ENCODE peak calls at places on chromosomes 7 and 10, in eight cellular contexts. U, H, A, Z, X, I, R and Y are unnamed samples.

GRCh38 chr10:119829429-119829828 is 43.2 kb downstream of the MCMBP start:
- DNase-seq in U (no peak), H (peak; percentile 10), A (no peak), Z (no peak), X (no peak), I (no peak), R (no peak), Y (no peak)

GRCh38 chr10:6755891-6756460 is 175.9 kb upstream of the PRKCQ start:
- DNase-seq in U (no peak), H (no peak), A (peak; percentile 56), Z (no peak), X (peak; percentile 86), I (no peak), R (no peak), Y (no peak)

GRCh38 chr10:118564652-118565051 is 30.8 kb downstream of the PRLHR start:
- DNase-seq in U (no peak), H (peak; percentile 82), A (no peak), Z (no peak), X (peak; percentile 61), I (no peak), R (peak; percentile 25), Y (no peak)

GRCh38 chr10:119505131-119505551 is 37.4 kb downstream of the RGS10 start:
- DNase-seq in U (no peak), H (no peak), A (no peak), Z (no peak), X (no peak), I (no peak), R (no peak), Y (no peak)

GRCh38 chr10:4246881-4247358 is 461.9 kb upstream of the KLF6 start:
- DNase-seq in U (no peak), H (no peak), A (peak; percentile 97), Z (no peak), X (peak; percentile 87), I (no peak), R (no peak), Y (no peak)

GRCh38 chr10:25174461-25175230 is at the start of gene GPR158:
- DNase-seq in U (peak; percentile 47), H (peak; percentile 95), A (peak; percentile 95), Z (peak; percentile 91), X (peak; percentile 93), I (no peak), R (peak; percentile 92), Y (peak; percentile 94)

GRCh38 chr10:89556590-89556989 is 21.2 kb upstream of the SLC16A12 start:
- DNase-seq in U (no peak), H (no peak), A (peak; percentile 52), Z (no peak), X (peak; percentile 44), I (no peak), R (no peak), Y (peak; percentile 29)

GRCh38 chr10:34731885-34732701 is 83.0 kb downstream of the PARD3 start:
- DNase-seq in U (no peak), H (no peak), A (peak; percentile 67), Z (peak; percentile 39), X (peak; percentile 66), I (no peak), R (peak; percentile 57), Y (no peak)

GRCh38 chr7:46059308-46060020 is 138.4 kb upstream of the IGFBP3 start:
- DNase-seq in U (no peak), H (no peak), A (no peak), Z (no peak), X (no peak), I (no peak), R (no peak), Y (peak; percentile 3)

GRCh38 chr7:80991654-80992053 is 72.8 kb upstream of the SEMA3C start:
- DNase-seq in U (no peak), H (no peak), A (no peak), Z (no peak), X (no peak), I (no peak), R (no peak), Y (no peak)

GRCh38 chr7:124752310-124752709 is 13.3 kb downstream of the GPR37 start:
- DNase-seq in U (no peak), H (no peak), A (peak; percentile 42), Z (no peak), X (peak; percentile 57), I (no peak), R (no peak), Y (no peak)